ENCODE peak calls at places on chromosomes 6 and 20, in six cellular contexts. One of them, this sample, is unnamed.

GRCh38 chr20:4076671-4077070 is 61.3 kb upstream of the RNF24 start:
- DNase-seq in EL: peak; percentile 90
- DNase-seq in CD8-positive, alpha-beta memory T cell: no peak
- DNase-seq in CD4-positive, alpha-beta memory T cell: no peak
- DNase-seq in activated effector memory CD4-positive, alpha-beta T cell treated with Interleukin-2 at 50 U/mL for 16 hours: no peak
- DNase-seq in progenitor cell of endocrine pancreas: no peak
- DNase-seq in this sample: peak; percentile 76

GRCh38 chr6:157017861-157018260 is 240.7 kb downstream of the ARID1B start:
- DNase-seq in EL: peak; percentile 36
- DNase-seq in CD8-positive, alpha-beta memory T cell: no peak
- DNase-seq in CD4-positive, alpha-beta memory T cell: no peak
- DNase-seq in activated effector memory CD4-positive, alpha-beta T cell treated with Interleukin-2 at 50 U/mL for 16 hours: no peak
- DNase-seq in progenitor cell of endocrine pancreas: no peak
- DNase-seq in this sample: no peak

GRCh38 chr6:114167583-114168576 is 174.9 kb downstream of the HS3ST5 start:
- DNase-seq in EL: no peak
- DNase-seq in CD8-positive, alpha-beta memory T cell: no peak
- DNase-seq in CD4-positive, alpha-beta memory T cell: no peak
- DNase-seq in activated effector memory CD4-positive, alpha-beta T cell treated with Interleukin-2 at 50 U/mL for 16 hours: no peak
- DNase-seq in progenitor cell of endocrine pancreas: no peak
- DNase-seq in this sample: no peak

GRCh38 chr20:33674294-33675126 is at the start of gene NECAB3:
- DNase-seq in EL: peak; percentile 81
- DNase-seq in CD8-positive, alpha-beta memory T cell: peak; percentile 68
- DNase-seq in CD4-positive, alpha-beta memory T cell: peak; percentile 61
- DNase-seq in activated effector memory CD4-positive, alpha-beta T cell treated with Interleukin-2 at 50 U/mL for 16 hours: peak; percentile 52
- DNase-seq in progenitor cell of endocrine pancreas: peak; percentile 86
- DNase-seq in this sample: peak; percentile 78

GRCh38 chr6:129498950-129499870 is 210.8 kb downstream of the ARHGAP18 start:
- DNase-seq in EL: peak; percentile 72
- DNase-seq in CD8-positive, alpha-beta memory T cell: no peak
- DNase-seq in CD4-positive, alpha-beta memory T cell: peak; percentile 62
- DNase-seq in activated effector memory CD4-positive, alpha-beta T cell treated with Interleukin-2 at 50 U/mL for 16 hours: no peak
- DNase-seq in progenitor cell of endocrine pancreas: no peak
- DNase-seq in this sample: peak; percentile 47

GRCh38 chr20:55888655-55889054 is 116.7 kb downstream of the CBLN4 start:
- DNase-seq in EL: no peak
- DNase-seq in CD8-positive, alpha-beta memory T cell: no peak
- DNase-seq in CD4-positive, alpha-beta memory T cell: no peak
- DNase-seq in activated effector memory CD4-positive, alpha-beta T cell treated with Interleukin-2 at 50 U/mL for 16 hours: no peak
- DNase-seq in progenitor cell of endocrine pancreas: no peak
- DNase-seq in this sample: no peak

GRCh38 chr20:51900443-51900842 is 98.1 kb upstream of the SALL4 start:
- DNase-seq in EL: no peak
- DNase-seq in CD8-positive, alpha-beta memory T cell: no peak
- DNase-seq in CD4-positive, alpha-beta memory T cell: no peak
- DNase-seq in activated effector memory CD4-positive, alpha-beta T cell treated with Interleukin-2 at 50 U/mL for 16 hours: no peak
- DNase-seq in progenitor cell of endocrine pancreas: no peak
- DNase-seq in this sample: no peak

GRCh38 chr20:63129991-63130653 is 85.8 kb downstream of the YTHDF1 start:
- DNase-seq in EL: no peak
- DNase-seq in CD8-positive, alpha-beta memory T cell: peak; percentile 23
- DNase-seq in CD4-positive, alpha-beta memory T cell: no peak
- DNase-seq in activated effector memory CD4-positive, alpha-beta T cell treated with Interleukin-2 at 50 U/mL for 16 hours: no peak
- DNase-seq in progenitor cell of endocrine pancreas: no peak
- DNase-seq in this sample: no peak

GRCh38 chr20:50628326-50628725 is 63.0 kb downstream of the RIPOR3 start:
- DNase-seq in EL: no peak
- DNase-seq in CD8-positive, alpha-beta memory T cell: no peak
- DNase-seq in CD4-positive, alpha-beta memory T cell: no peak
- DNase-seq in activated effector memory CD4-positive, alpha-beta T cell treated with Interleukin-2 at 50 U/mL for 16 hours: no peak
- DNase-seq in progenitor cell of endocrine pancreas: no peak
- DNase-seq in this sample: no peak

GRCh38 chr20:48999890-49000870 is 45.9 kb upstream of the CSE1L start:
- DNase-seq in EL: no peak
- DNase-seq in CD8-positive, alpha-beta memory T cell: no peak
- DNase-seq in CD4-positive, alpha-beta memory T cell: no peak
- DNase-seq in activated effector memory CD4-positive, alpha-beta T cell treated with Interleukin-2 at 50 U/mL for 16 hours: no peak
- DNase-seq in progenitor cell of endocrine pancreas: no peak
- DNase-seq in this sample: no peak

GRCh38 chr20:51542033-51542893 is at the start of gene NFATC2:
- DNase-seq in EL: no peak
- DNase-seq in CD8-positive, alpha-beta memory T cell: peak; percentile 76
- DNase-seq in CD4-positive, alpha-beta memory T cell: peak; percentile 68
- DNase-seq in activated effector memory CD4-positive, alpha-beta T cell treated with Interleukin-2 at 50 U/mL for 16 hours: peak; percentile 53
- DNase-seq in progenitor cell of endocrine pancreas: peak; percentile 37
- DNase-seq in this sample: no peak

GRCh38 chr6:9335470-9335869 is 900.1 kb upstream of the SLC35B3 start:
- DNase-seq in EL: no peak
- DNase-seq in CD8-positive, alpha-beta memory T cell: no peak
- DNase-seq in CD4-positive, alpha-beta memory T cell: no peak
- DNase-seq in activated effector memory CD4-positive, alpha-beta T cell treated with Interleukin-2 at 50 U/mL for 16 hours: no peak
- DNase-seq in progenitor cell of endocrine pancreas: no peak
- DNase-seq in this sample: no peak

GRCh38 chr6:88982720-88983119 is 19.3 kb upstream of the RNGTT start:
- DNase-seq in EL: peak; percentile 71
- DNase-seq in CD8-positive, alpha-beta memory T cell: no peak
- DNase-seq in CD4-positive, alpha-beta memory T cell: peak; percentile 60
- DNase-seq in activated effector memory CD4-positive, alpha-beta T cell treated with Interleukin-2 at 50 U/mL for 16 hours: no peak
- DNase-seq in progenitor cell of endocrine pancreas: no peak
- DNase-seq in this sample: peak; percentile 79

GRCh38 chr20:41175201-41175651 is 37.9 kb downstream of the PLCG1 start:
- DNase-seq in EL: no peak
- DNase-seq in CD8-positive, alpha-beta memory T cell: no peak
- DNase-seq in CD4-positive, alpha-beta memory T cell: no peak
- DNase-seq in activated effector memory CD4-positive, alpha-beta T cell treated with Interleukin-2 at 50 U/mL for 16 hours: no peak
- DNase-seq in progenitor cell of endocrine pancreas: peak; percentile 2
- DNase-seq in this sample: no peak

GRCh38 chr6:4935981-4936680 is 67.7 kb downstream of the RPP40 start:
- DNase-seq in EL: no peak
- DNase-seq in CD8-positive, alpha-beta memory T cell: no peak
- DNase-seq in CD4-positive, alpha-beta memory T cell: no peak
- DNase-seq in activated effector memory CD4-positive, alpha-beta T cell treated with Interleukin-2 at 50 U/mL for 16 hours: no peak
- DNase-seq in progenitor cell of endocrine pancreas: no peak
- DNase-seq in this sample: no peak

GRCh38 chr6:103236923-103237322 is 1622.8 kb downstream of the HACE1 start:
- DNase-seq in EL: no peak
- DNase-seq in CD8-positive, alpha-beta memory T cell: no peak
- DNase-seq in CD4-positive, alpha-beta memory T cell: no peak
- DNase-seq in activated effector memory CD4-positive, alpha-beta T cell treated with Interleukin-2 at 50 U/mL for 16 hours: no peak
- DNase-seq in progenitor cell of endocrine pancreas: no peak
- DNase-seq in this sample: no peak

GRCh38 chr6:155654474-155654873 is 198.8 kb upstream of the NOX3 start:
- DNase-seq in EL: no peak
- DNase-seq in CD8-positive, alpha-beta memory T cell: no peak
- DNase-seq in CD4-positive, alpha-beta memory T cell: no peak
- DNase-seq in activated effector memory CD4-positive, alpha-beta T cell treated with Interleukin-2 at 50 U/mL for 16 hours: no peak
- DNase-seq in progenitor cell of endocrine pancreas: no peak
- DNase-seq in this sample: no peak

GRCh38 chr6:140670013-140670412 is 1295.6 kb upstream of the CITED2 start:
- DNase-seq in EL: no peak
- DNase-seq in CD8-positive, alpha-beta memory T cell: no peak
- DNase-seq in CD4-positive, alpha-beta memory T cell: no peak
- DNase-seq in activated effector memory CD4-positive, alpha-beta T cell treated with Interleukin-2 at 50 U/mL for 16 hours: no peak
- DNase-seq in progenitor cell of endocrine pancreas: no peak
- DNase-seq in this sample: peak; percentile 39

GRCh38 chr20:18154342-18154741 is 16.7 kb downstream of the KAT14 start:
- DNase-seq in EL: no peak
- DNase-seq in CD8-positive, alpha-beta memory T cell: no peak
- DNase-seq in CD4-positive, alpha-beta memory T cell: no peak
- DNase-seq in activated effector memory CD4-positive, alpha-beta T cell treated with Interleukin-2 at 50 U/mL for 16 hours: no peak
- DNase-seq in progenitor cell of endocrine pancreas: no peak
- DNase-seq in this sample: no peak

GRCh38 chr6:75747371-75747984 is 1.6 kb upstream of the MYO6 start:
- DNase-seq in EL: no peak
- DNase-seq in CD8-positive, alpha-beta memory T cell: no peak
- DNase-seq in CD4-positive, alpha-beta memory T cell: no peak
- DNase-seq in activated effector memory CD4-positive, alpha-beta T cell treated with Interleukin-2 at 50 U/mL for 16 hours: no peak
- DNase-seq in progenitor cell of endocrine pancreas: no peak
- DNase-seq in this sample: no peak

GRCh38 chr6:105015482-105015881 is 58.6 kb downstream of the LIN28B start:
- DNase-seq in EL: peak; percentile 80
- DNase-seq in CD8-positive, alpha-beta memory T cell: no peak
- DNase-seq in CD4-positive, alpha-beta memory T cell: no peak
- DNase-seq in activated effector memory CD4-positive, alpha-beta T cell treated with Interleukin-2 at 50 U/mL for 16 hours: no peak
- DNase-seq in progenitor cell of endocrine pancreas: no peak
- DNase-seq in this sample: peak; percentile 27

GRCh38 chr6:54935739-54936138 is 89.2 kb downstream of the FAM83B start:
- DNase-seq in EL: peak; percentile 61
- DNase-seq in CD8-positive, alpha-beta memory T cell: no peak
- DNase-seq in CD4-positive, alpha-beta memory T cell: no peak
- DNase-seq in activated effector memory CD4-positive, alpha-beta T cell treated with Interleukin-2 at 50 U/mL for 16 hours: no peak
- DNase-seq in progenitor cell of endocrine pancreas: no peak
- DNase-seq in this sample: no peak